ENCODE peak calls at places on chromosomes 6 and 20, in ten cellular contexts. C, V, F, Z, U, M, I, D, O and T are unnamed samples.

GRCh38 chr6:23282243-23283021 is 713.1 kb downstream of the HDGFL1 start:
- DNase-seq in V (no peak), M (peak), Z (no peak), O (no peak), D (no peak), I (no peak), F (no peak), U (no peak), C (no peak), T (no peak)

GRCh38 chr6:1388081-1388926 is 1.1 kb upstream of the FOXF2 start:
- DNase-seq in V (no peak), M (no peak), D (no peak), F (no peak), O (no peak), Z (no peak), U (no peak), I (no peak), C (no peak), T (peak)

GRCh38 chr6:4640139-4640538 is 136.1 kb upstream of the CDYL start:
- DNase-seq in V (no peak), D (no peak), C (no peak), U (no peak), O (no peak), Z (no peak), M (no peak), F (no peak), I (no peak), T (no peak)

GRCh38 chr6:6684365-6684833 is 95.9 kb downstream of the LY86 start:
- DNase-seq in I (no peak), O (no peak), U (peak), D (no peak), Z (no peak), C (peak), V (no peak), M (no peak), F (peak), T (no peak)

GRCh38 chr6:35489995-35490791 is 6.7 kb downstream of the TEAD3 start:
- DNase-seq in C (no peak), U (no peak), V (no peak), M (peak), F (no peak), D (no peak), O (no peak), Z (peak), I (peak), T (peak)

GRCh38 chr6:121520337-121521163 is 85.1 kb downstream of the GJA1 start:
- DNase-seq in F (no peak), I (no peak), O (no peak), V (no peak), M (no peak), U (no peak), Z (peak), C (no peak), D (no peak), T (no peak)

GRCh38 chr20:47315339-47315662 is 41.2 kb downstream of the ZMYND8 start:
- DNase-seq in M (no peak), O (no peak), I (no peak), Z (no peak), V (no peak), F (no peak), D (no peak), C (no peak), U (no peak), T (no peak)

GRCh38 chr6:136137008-136137689 is 113.0 kb downstream of the MTFR2 start:
- DNase-seq in V (no peak), I (no peak), Z (peak), F (no peak), C (no peak), O (no peak), U (no peak), M (no peak), D (no peak), T (peak)

GRCh38 chr6:31970604-31971271 is 1.2 kb downstream of the DXO start:
- DNase-seq in C (peak), U (no peak), I (peak), F (no peak), M (peak), Z (no peak), O (no peak), D (peak), V (no peak), T (no peak)

GRCh38 chr20:57509665-57510237 is 15.2 kb downstream of the CTCFL start:
- DNase-seq in U (peak), F (no peak), D (no peak), M (peak), C (no peak), Z (no peak), I (peak), O (no peak), V (peak), T (no peak)

GRCh38 chr6:105646391-105646867 is 243.5 kb upstream of the PREP start:
- DNase-seq in C (no peak), D (no peak), O (no peak), V (no peak), I (no peak), F (peak), Z (peak), U (peak), M (no peak), T (no peak)

GRCh38 chr6:136607932-136608772 is 57.9 kb upstream of the MAP7 start:
- DNase-seq in V (no peak), C (peak), U (peak), M (peak), O (peak), D (peak), I (no peak), F (peak), Z (peak), T (peak)

GRCh38 chr6:31908791-31909190 is 6.9 kb upstream of the ZBTB12 start:
- DNase-seq in C (no peak), Z (peak), O (no peak), I (no peak), V (peak), F (no peak), M (no peak), D (no peak), U (no peak), T (no peak)

GRCh38 chr6:52499026-52499425 is 77.8 kb downstream of the TRAM2 start:
- DNase-seq in U (no peak), I (no peak), F (no peak), Z (peak), M (no peak), D (no peak), C (no peak), O (no peak), V (no peak), T (no peak)

GRCh38 chr6:35486005-35486925 is 10.6 kb downstream of the TEAD3 start:
- DNase-seq in M (peak), C (no peak), Z (no peak), U (no peak), V (no peak), O (no peak), F (no peak), D (no peak), I (peak), T (no peak)

GRCh38 chr20:11738852-11739251 is 178.8 kb upstream of the BTBD3 start:
- DNase-seq in U (no peak), D (no peak), V (no peak), M (no peak), Z (no peak), I (no peak), O (no peak), C (no peak), F (no peak), T (no peak)

GRCh38 chr6:127457444-127458064 is 1.6 kb downstream of the KIAA0408 start:
- DNase-seq in V (no peak), I (no peak), U (no peak), O (no peak), C (no peak), F (no peak), D (no peak), M (no peak), Z (peak), T (no peak)

GRCh38 chr6:157510329-157511188 is 129.6 kb downstream of the ZDHHC14 start:
- DNase-seq in Z (no peak), O (no peak), M (no peak), V (no peak), I (no peak), F (no peak), C (no peak), U (peak), D (no peak), T (no peak)

GRCh38 chr6:149082320-149082719 is 235.2 kb upstream of the TAB2 start:
- DNase-seq in V (no peak), F (peak), Z (peak), M (peak), D (peak), C (peak), I (no peak), O (peak), U (peak), T (peak)

GRCh38 chr6:23980965-23981364 is 145.1 kb upstream of the NRSN1 start:
- DNase-seq in M (no peak), Z (no peak), D (no peak), C (no peak), O (no peak), U (no peak), V (no peak), F (no peak), I (no peak), T (no peak)

GRCh38 chr6:36697481-36697903 is at the start of gene RAB44:
- DNase-seq in M (no peak), U (no peak), V (no peak), C (peak), F (no peak), Z (no peak), I (no peak), D (no peak), O (no peak), T (no peak)

GRCh38 chr20:4064118-4064962 is 49.0 kb upstream of the RNF24 start:
- DNase-seq in V (peak), U (no peak), Z (peak), D (peak), O (no peak), F (no peak), C (peak), M (peak), I (peak), T (no peak)

GRCh38 chr6:35516712-35517111 is 4.0 kb upstream of the TULP1 start:
- DNase-seq in V (no peak), D (no peak), I (no peak), C (no peak), Z (no peak), U (no peak), F (no peak), M (no peak), O (no peak), T (no peak)

GRCh38 chr6:96059586-96059985 is 43.8 kb downstream of the FUT9 start:
- DNase-seq in V (no peak), I (no peak), C (no peak), D (no peak), U (no peak), O (no peak), Z (peak), F (no peak), M (no peak), T (no peak)

GRCh38 chr6:108782231-108783041 is 65.8 kb upstream of the ARMC2 start:
- DNase-seq in V (peak), M (peak), Z (peak), O (peak), C (peak), D (peak), U (peak), I (peak), F (peak), T (peak)